ENCODE peak calls at places on chromosomes 6 and 20, in four cellular contexts. K is H1, R is HepG2, Z is GM12878. L is an unnamed sample.

GRCh38 chr6:5379647-5380242 is 118.4 kb downstream of the FARS2 start:
- DNase-seq in Z (peak; percentile 25), K (peak; percentile 64), R (peak; percentile 71), L (peak; percentile 32)

GRCh38 chr6:165986647-165987482 is 180.8 kb downstream of the TBXT start:
- DNase-seq in K (peak; percentile 53), Z (no peak), R (no peak), L (peak; percentile 62)

GRCh38 chr6:170243386-170243785 is 47.5 kb downstream of the DLL1 start:
- DNase-seq in K (no peak), R (no peak), Z (no peak), L (no peak)

GRCh38 chr6:77106992-77107391 is 356.3 kb downstream of the HTR1B start:
- DNase-seq in R (no peak), Z (no peak), K (no peak), L (no peak)

GRCh38 chr20:62065669-62066338 is at the start of gene TAF4:
- DNase-seq in Z (no peak), R (peak; percentile 59), K (peak; percentile 80), L (peak; percentile 100)

GRCh38 chr6:53643481-53643965 is 22.0 kb downstream of the KLHL31 start:
- DNase-seq in R (peak; percentile 63), Z (no peak), K (no peak), L (no peak)

GRCh38 chr6:153038378-153038777 is 35.9 kb upstream of the MTRF1L start:
- DNase-seq in K (no peak), R (no peak), Z (no peak), L (no peak)

GRCh38 chr6:45607818-45608217 is 230.1 kb upstream of the SUPT3H start:
- DNase-seq in Z (no peak), K (no peak), R (no peak), L (no peak)

GRCh38 chr6:166751051-166751595 is 124.1 kb upstream of the RPS6KA2 start:
- DNase-seq in Z (no peak), K (no peak), R (no peak), L (peak; percentile 50)

GRCh38 chr6:96522469-96523009 is 933 bp downstream of the UFL1 start:
- DNase-seq in Z (no peak), R (peak; percentile 22), K (no peak), L (peak; percentile 7)

GRCh38 chr20:62025832-62026563 is 39.7 kb downstream of the TAF4 start:
- DNase-seq in R (peak; percentile 30), K (no peak), Z (no peak), L (peak; percentile 58)

GRCh38 chr6:157025459-157025858 is 248.3 kb downstream of the ARID1B start:
- DNase-seq in Z (no peak), R (peak; percentile 16), K (no peak), L (no peak)

GRCh38 chr20:46757754-46758678 is 48.6 kb downstream of the SLC2A10 start:
- DNase-seq in K (peak; percentile 84), R (peak; percentile 59), Z (peak; percentile 30), L (peak; percentile 76)

GRCh38 chr6:33206864-33207568 is 1.3 kb upstream of the RING1 start:
- DNase-seq in R (no peak), K (no peak), Z (no peak), L (peak; percentile 21)

GRCh38 chr20:380763-381580 is 412 bp downstream of the TRIB3 start:
- DNase-seq in K (peak; percentile 86), R (peak; percentile 86), Z (no peak), L (peak; percentile 87)

GRCh38 chr6:65248211-65248610 is 458.8 kb downstream of the EYS start:
- DNase-seq in R (no peak), Z (no peak), K (no peak), L (no peak)

GRCh38 chr20:34673411-34673810 is 3.5 kb downstream of the PIGU start:
- DNase-seq in Z (no peak), K (no peak), R (no peak), L (no peak)

GRCh38 chr6:80767808-80768207 is 661.3 kb downstream of the BCKDHB start:
- DNase-seq in K (no peak), R (no peak), Z (no peak), L (no peak)

GRCh38 chr6:167235005-167235404 is 56.1 kb upstream of the UNC93A start:
- DNase-seq in K (peak; percentile 40), R (no peak), Z (no peak), L (peak; percentile 46)

GRCh38 chr6:52922161-52922560 is 12.7 kb upstream of the GSTA3 start:
- DNase-seq in Z (no peak), R (no peak), K (no peak), L (no peak)

GRCh38 chr6:124683507-124683906 is 278.7 kb upstream of the RNF217 start:
- DNase-seq in K (no peak), Z (no peak), R (no peak), L (no peak)

GRCh38 chr20:32570401-32571190 is 14.5 kb downstream of the NOL4L start:
- DNase-seq in R (no peak), Z (no peak), K (no peak), L (no peak)

GRCh38 chr6:144856622-144857021 is 571.5 kb downstream of the UTRN start:
- DNase-seq in R (no peak), K (no peak), Z (no peak), L (no peak)

DNA sequence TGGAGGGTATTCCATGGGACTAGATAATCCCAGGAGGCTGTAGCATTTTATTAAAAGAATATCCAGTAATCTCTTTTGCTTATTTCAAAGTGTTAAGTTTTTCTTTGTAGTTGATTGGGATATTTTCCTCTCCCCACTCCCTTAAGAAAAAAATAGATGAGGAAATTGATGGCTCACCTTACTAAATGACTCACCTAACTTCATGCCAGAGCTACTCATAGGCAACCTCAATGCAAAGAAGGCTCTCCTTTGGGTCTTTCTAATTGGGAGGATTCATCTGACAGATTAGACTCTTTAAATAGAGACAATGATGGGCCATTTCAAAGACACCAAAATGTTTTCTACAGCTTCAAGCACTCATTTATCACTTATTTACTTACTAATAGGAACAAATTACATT is 528.5 kb upstream of the BTBD3 start:
- DNase-seq in K (no peak), R (no peak), Z (no peak), L (no peak)
- TF ChIP-seq TCF12 in K (no peak), R (no peak), Z (no peak), L (no peak)

GRCh38 chr6:100376103-100376502 is 88.6 kb downstream of the SIM1 start:
- DNase-seq in R (no peak), K (no peak), Z (no peak), L (no peak)

GRCh38 chr6:100371591-100371990 is 93.1 kb downstream of the SIM1 start:
- DNase-seq in K (no peak), R (no peak), Z (no peak), L (no peak)

GRCh38 chr6:100372326-100372725 is 92.4 kb downstream of the SIM1 start:
- DNase-seq in K (no peak), Z (no peak), R (no peak), L (no peak)

GRCh38 chr6:100366419-100366818 is 98.3 kb downstream of the SIM1 start:
- DNase-seq in Z (no peak), R (no peak), K (no peak), L (no peak)

GRCh38 chr6:100370265-100370664 is 94.5 kb downstream of the SIM1 start:
- DNase-seq in K (no peak), Z (no peak), R (no peak), L (no peak)
- TF ChIP-seq TCF12 in K (no peak), Z (no peak), R (no peak), L (no peak)

GRCh38 chr20:41181567-41181966 is 44.2 kb downstream of the PLCG1 start:
- DNase-seq in R (no peak), Z (no peak), K (peak; percentile 44), L (no peak)
- TF ChIP-seq TCF12 in R (no peak), Z (no peak), K (no peak), L (no peak)

DNA sequence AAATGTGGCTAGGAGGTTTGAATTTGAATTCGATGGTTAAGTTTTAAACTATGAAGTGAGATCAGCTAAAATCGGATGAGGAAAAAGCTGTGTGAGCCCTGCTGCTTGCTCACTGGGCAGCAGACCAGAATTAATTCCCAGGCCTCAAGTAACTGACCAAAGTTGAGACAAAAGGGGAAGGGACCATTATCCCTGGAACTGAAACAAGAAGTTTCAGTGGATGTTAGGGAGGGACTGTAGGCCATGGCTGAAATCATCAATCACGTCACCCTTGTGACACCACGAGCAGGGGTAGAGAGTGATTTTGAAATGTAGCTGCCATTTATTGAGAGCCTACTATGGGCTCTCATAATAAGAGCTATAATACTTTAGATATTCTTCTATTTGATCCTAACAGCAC is 7.0 kb upstream of the PRSS35 start:
- DNase-seq in K (no peak), R (no peak), Z (no peak), L (no peak)
- TF ChIP-seq TCF12 in K (no peak), R (no peak), Z (no peak), L (no peak)

DNA sequence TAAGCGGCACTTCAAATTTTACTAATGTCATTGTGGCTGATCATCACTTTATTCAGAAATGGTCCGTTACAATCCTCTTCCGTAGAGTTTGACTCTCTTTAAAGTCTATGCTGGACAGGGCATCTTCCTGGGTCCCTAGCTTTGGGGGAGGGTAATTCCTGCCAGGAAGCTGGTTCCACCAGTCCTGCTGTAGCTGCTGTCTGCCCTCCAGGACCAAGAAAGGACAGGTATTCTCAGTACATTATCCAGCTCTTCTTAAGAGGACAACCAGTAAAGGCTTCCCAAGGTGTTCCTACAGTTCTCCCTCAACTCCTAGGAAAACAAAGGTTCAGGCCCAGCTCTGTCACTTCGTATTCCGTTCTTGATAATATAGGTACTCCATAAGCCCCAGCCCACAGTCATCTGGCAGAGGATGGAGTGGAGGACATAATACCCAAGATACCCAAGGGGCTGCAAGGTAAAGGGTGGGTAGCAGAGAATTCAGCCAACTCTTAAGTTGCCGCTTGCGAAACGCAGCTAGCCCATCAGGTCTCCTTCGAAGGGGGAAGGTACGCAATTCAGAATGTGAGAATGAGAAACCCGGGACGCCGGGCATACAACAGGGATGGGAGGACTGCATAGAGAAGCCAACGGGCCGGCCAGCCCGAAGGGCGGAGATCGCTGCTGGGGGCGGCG is 1.3 kb downstream of the CDK19 start:
- DNase-seq in R (no peak), Z (no peak), K (no peak), L (peak; percentile 45)
- TF ChIP-seq TCF12 in R (no peak), Z (no peak), K (no peak), L (no peak)